ENCODE peak calls at places on chromosomes 5 and 9, in nine cellular contexts. One of them, this sample, is unnamed.

GRCh38 chr9:73869261-73869660 is 627.9 kb upstream of the RORB start:
- DNase-seq in Caco-2: no peak
- DNase-seq in stomach: peak; percentile 27
- DNase-seq in esophagus squamous epithelium: no peak
- DNase-seq in RWPE2: peak; percentile 68
- DNase-seq in psoas muscle: no peak
- DNase-seq in neural crest cell: no peak
- DNase-seq in glutamatergic neuron: no peak
- DNase-seq in A549: no peak
- DNase-seq in this sample: no peak

GRCh38 chr9:98550206-98550820 is 158.4 kb downstream of the GABBR2 start:
- DNase-seq in Caco-2: no peak
- DNase-seq in stomach: no peak
- DNase-seq in esophagus squamous epithelium: no peak
- DNase-seq in RWPE2: no peak
- DNase-seq in psoas muscle: no peak
- DNase-seq in neural crest cell: no peak
- DNase-seq in glutamatergic neuron: no peak
- DNase-seq in A549: no peak
- DNase-seq in this sample: no peak

GRCh38 chr5:40223884-40224402 is 455.8 kb upstream of the PTGER4 start:
- DNase-seq in Caco-2: no peak
- DNase-seq in stomach: no peak
- DNase-seq in esophagus squamous epithelium: no peak
- DNase-seq in RWPE2: no peak
- DNase-seq in psoas muscle: no peak
- DNase-seq in neural crest cell: no peak
- DNase-seq in glutamatergic neuron: no peak
- DNase-seq in A549: no peak
- DNase-seq in this sample: no peak

GRCh38 chr9:34501889-34502425 is 20.8 kb downstream of the ENHO start:
- DNase-seq in Caco-2: no peak
- DNase-seq in stomach: peak; percentile 61
- DNase-seq in esophagus squamous epithelium: no peak
- DNase-seq in RWPE2: no peak
- DNase-seq in psoas muscle: no peak
- DNase-seq in neural crest cell: no peak
- DNase-seq in glutamatergic neuron: no peak
- DNase-seq in A549: no peak
- DNase-seq in this sample: peak; percentile 62

GRCh38 chr9:97855486-97855875 is 2.5 kb downstream of the FOXE1 start:
- DNase-seq in Caco-2: no peak
- DNase-seq in stomach: no peak
- DNase-seq in esophagus squamous epithelium: no peak
- DNase-seq in RWPE2: no peak
- DNase-seq in psoas muscle: no peak
- DNase-seq in neural crest cell: no peak
- DNase-seq in glutamatergic neuron: no peak
- DNase-seq in A549: no peak
- DNase-seq in this sample: no peak

GRCh38 chr5:14706615-14707021 is 42.1 kb downstream of the OTULIN start:
- DNase-seq in Caco-2: no peak
- DNase-seq in stomach: no peak
- DNase-seq in esophagus squamous epithelium: no peak
- DNase-seq in RWPE2: no peak
- DNase-seq in psoas muscle: no peak
- DNase-seq in neural crest cell: no peak
- DNase-seq in glutamatergic neuron: no peak
- DNase-seq in A549: no peak
- DNase-seq in this sample: no peak

GRCh38 chr5:144028644-144029043 is 141.8 kb downstream of the YIPF5 start:
- DNase-seq in Caco-2: no peak
- DNase-seq in stomach: no peak
- DNase-seq in esophagus squamous epithelium: no peak
- DNase-seq in RWPE2: no peak
- DNase-seq in psoas muscle: no peak
- DNase-seq in neural crest cell: no peak
- DNase-seq in glutamatergic neuron: no peak
- DNase-seq in A549: no peak
- DNase-seq in this sample: peak; percentile 14

GRCh38 chr5:87845734-87846133 is 422.9 kb downstream of the TMEM161B start:
- DNase-seq in Caco-2: no peak
- DNase-seq in stomach: no peak
- DNase-seq in esophagus squamous epithelium: no peak
- DNase-seq in RWPE2: no peak
- DNase-seq in psoas muscle: no peak
- DNase-seq in neural crest cell: no peak
- DNase-seq in glutamatergic neuron: no peak
- DNase-seq in A549: no peak
- DNase-seq in this sample: no peak

GRCh38 chr9:90343360-90343759 is 299.3 kb downstream of the DIRAS2 start:
- DNase-seq in Caco-2: peak; percentile 16
- DNase-seq in stomach: no peak
- DNase-seq in esophagus squamous epithelium: no peak
- DNase-seq in RWPE2: no peak
- DNase-seq in psoas muscle: no peak
- DNase-seq in neural crest cell: no peak
- DNase-seq in glutamatergic neuron: no peak
- DNase-seq in A549: no peak
- DNase-seq in this sample: no peak

GRCh38 chr9:134469041-134469875 is 143.0 kb downstream of the RXRA start:
- DNase-seq in Caco-2: no peak
- DNase-seq in stomach: no peak
- DNase-seq in esophagus squamous epithelium: no peak
- DNase-seq in RWPE2: no peak
- DNase-seq in psoas muscle: no peak
- DNase-seq in neural crest cell: no peak
- DNase-seq in glutamatergic neuron: no peak
- DNase-seq in A549: no peak
- DNase-seq in this sample: peak; percentile 61

GRCh38 chr9:6645153-6646027 is at the start of gene GLDC:
- DNase-seq in Caco-2: peak; percentile 91
- DNase-seq in stomach: peak; percentile 61
- DNase-seq in esophagus squamous epithelium: no peak
- DNase-seq in RWPE2: peak; percentile 79
- DNase-seq in psoas muscle: peak; percentile 75
- DNase-seq in neural crest cell: peak; percentile 57
- DNase-seq in glutamatergic neuron: peak; percentile 77
- DNase-seq in A549: peak; percentile 97
- DNase-seq in this sample: peak; percentile 31

GRCh38 chr5:164481270-164481669 is 975.9 kb downstream of the MAT2B start:
- DNase-seq in Caco-2: no peak
- DNase-seq in stomach: no peak
- DNase-seq in esophagus squamous epithelium: no peak
- DNase-seq in RWPE2: no peak
- DNase-seq in psoas muscle: no peak
- DNase-seq in neural crest cell: no peak
- DNase-seq in glutamatergic neuron: no peak
- DNase-seq in A549: no peak
- DNase-seq in this sample: no peak

GRCh38 chr5:164472150-164472549 is 966.7 kb downstream of the MAT2B start:
- DNase-seq in Caco-2: no peak
- DNase-seq in stomach: no peak
- DNase-seq in esophagus squamous epithelium: no peak
- DNase-seq in RWPE2: no peak
- DNase-seq in psoas muscle: no peak
- DNase-seq in neural crest cell: no peak
- DNase-seq in glutamatergic neuron: no peak
- DNase-seq in A549: no peak
- DNase-seq in this sample: no peak

DNA sequence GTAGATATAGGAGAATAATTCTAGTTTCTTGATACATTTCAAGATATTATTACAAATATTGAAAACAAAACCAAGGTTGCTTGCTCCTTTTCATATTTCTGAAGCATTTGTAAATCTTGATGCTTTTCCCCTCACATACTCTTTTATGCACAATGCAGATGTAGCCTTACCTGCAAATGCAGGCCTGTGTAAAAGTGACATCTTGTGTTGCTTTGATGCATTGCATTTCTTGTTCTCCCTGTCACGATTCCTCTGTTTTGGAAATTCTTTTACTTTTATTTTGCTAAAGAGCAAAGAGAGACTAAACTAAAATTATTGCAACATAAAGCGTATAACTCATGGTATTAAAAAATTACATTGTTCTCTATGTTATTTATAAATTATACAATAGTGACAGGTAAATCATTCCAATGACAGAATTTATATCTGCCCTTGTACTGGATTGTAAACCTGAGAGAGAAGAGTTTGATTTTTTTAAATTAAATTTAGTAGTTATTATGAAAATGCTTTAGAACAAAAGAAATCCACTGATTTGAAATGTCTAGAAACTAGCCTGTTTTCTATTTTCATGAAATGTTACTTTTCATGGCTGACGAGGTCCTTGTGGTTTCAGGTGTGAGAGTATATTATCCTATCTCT is 970.0 kb downstream of the MAT2B start:
- DNase-seq in Caco-2: peak; percentile 19
- DNase-seq in stomach: no peak
- DNase-seq in esophagus squamous epithelium: no peak
- DNase-seq in RWPE2: no peak
- DNase-seq in psoas muscle: no peak
- DNase-seq in neural crest cell: no peak
- DNase-seq in glutamatergic neuron: no peak
- DNase-seq in A549: no peak
- DNase-seq in this sample: no peak
- TF ChIP-seq CTCF in Caco-2: peak; percentile 56
- TF ChIP-seq CTCF in stomach: no peak
- TF ChIP-seq CTCF in esophagus squamous epithelium: no peak
- TF ChIP-seq CTCF in RWPE2: peak; percentile 90
- TF ChIP-seq CTCF in psoas muscle: no peak
- TF ChIP-seq CTCF in neural crest cell: peak; percentile 69
- TF ChIP-seq CTCF in glutamatergic neuron: no peak
- TF ChIP-seq CTCF in A549: peak; percentile 38
- TF ChIP-seq CTCF in this sample: peak; percentile 53

GRCh38 chr5:42974546-42974945 is 65.6 kb downstream of the ANXA2R start:
- DNase-seq in Caco-2: no peak
- DNase-seq in stomach: no peak
- DNase-seq in esophagus squamous epithelium: no peak
- DNase-seq in RWPE2: no peak
- DNase-seq in psoas muscle: no peak
- DNase-seq in neural crest cell: no peak
- DNase-seq in glutamatergic neuron: no peak
- DNase-seq in A549: no peak
- DNase-seq in this sample: no peak

GRCh38 chr5:42965934-42966333 is 74.2 kb downstream of the ANXA2R start:
- DNase-seq in Caco-2: no peak
- DNase-seq in stomach: no peak
- DNase-seq in esophagus squamous epithelium: no peak
- DNase-seq in RWPE2: no peak
- DNase-seq in psoas muscle: no peak
- DNase-seq in neural crest cell: no peak
- DNase-seq in glutamatergic neuron: no peak
- DNase-seq in A549: no peak
- DNase-seq in this sample: no peak

GRCh38 chr5:42970636-42971559 is 69.2 kb downstream of the ANXA2R start:
- DNase-seq in Caco-2: peak; percentile 40
- DNase-seq in stomach: no peak
- DNase-seq in esophagus squamous epithelium: no peak
- DNase-seq in RWPE2: no peak
- DNase-seq in psoas muscle: peak; percentile 54
- DNase-seq in neural crest cell: no peak
- DNase-seq in glutamatergic neuron: no peak
- DNase-seq in A549: no peak
- DNase-seq in this sample: peak; percentile 71
- TF ChIP-seq CTCF in Caco-2: no peak
- TF ChIP-seq CTCF in stomach: no peak
- TF ChIP-seq CTCF in esophagus squamous epithelium: no peak
- TF ChIP-seq CTCF in RWPE2: peak; percentile 27
- TF ChIP-seq CTCF in psoas muscle: peak; percentile 9
- TF ChIP-seq CTCF in neural crest cell: no peak
- TF ChIP-seq CTCF in glutamatergic neuron: no peak
- TF ChIP-seq CTCF in A549: peak; percentile 23
- TF ChIP-seq CTCF in this sample: peak; percentile 11

DNA sequence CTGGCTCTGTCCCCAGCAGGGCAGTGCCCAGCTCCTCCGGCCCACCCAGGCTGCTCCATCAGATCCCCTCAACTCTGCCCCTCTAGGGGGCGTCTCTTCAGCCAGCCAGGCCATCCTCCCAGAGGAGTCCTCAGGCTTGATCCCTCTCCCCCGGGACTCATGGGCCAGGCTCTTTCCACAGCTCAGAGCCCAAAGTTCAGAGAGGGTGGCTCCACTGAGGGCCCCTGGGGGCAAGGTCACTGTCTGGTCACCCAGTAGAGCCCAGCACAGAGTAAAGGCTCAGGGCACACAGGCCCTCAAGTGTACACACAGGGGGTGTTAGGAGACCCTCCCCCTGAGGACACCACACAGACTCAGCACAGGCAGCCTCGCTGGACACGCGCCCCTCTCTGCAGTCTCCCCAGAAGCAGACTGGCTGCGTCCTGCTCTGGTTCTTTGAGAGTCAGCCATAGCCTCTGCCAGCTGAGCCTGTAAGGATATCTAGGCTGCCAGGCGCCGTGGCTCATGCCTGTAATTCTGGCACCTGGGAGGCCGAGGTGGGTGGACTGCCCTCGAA is 64.8 kb downstream of the PAX5 start:
- DNase-seq in Caco-2: no peak
- DNase-seq in stomach: no peak
- DNase-seq in esophagus squamous epithelium: no peak
- DNase-seq in RWPE2: no peak
- DNase-seq in psoas muscle: no peak
- DNase-seq in neural crest cell: no peak
- DNase-seq in glutamatergic neuron: no peak
- DNase-seq in A549: no peak
- DNase-seq in this sample: no peak
- TF ChIP-seq CTCF in Caco-2: peak; percentile 6
- TF ChIP-seq CTCF in stomach: no peak
- TF ChIP-seq CTCF in esophagus squamous epithelium: no peak
- TF ChIP-seq CTCF in RWPE2: no peak
- TF ChIP-seq CTCF in psoas muscle: no peak
- TF ChIP-seq CTCF in neural crest cell: no peak
- TF ChIP-seq CTCF in glutamatergic neuron: no peak
- TF ChIP-seq CTCF in A549: no peak
- TF ChIP-seq CTCF in this sample: no peak

GRCh38 chr9:81852820-81853219 is 75.4 kb upstream of the SPATA31D4 start:
- DNase-seq in Caco-2: no peak
- DNase-seq in stomach: no peak
- DNase-seq in esophagus squamous epithelium: no peak
- DNase-seq in RWPE2: no peak
- DNase-seq in psoas muscle: no peak
- DNase-seq in neural crest cell: no peak
- DNase-seq in glutamatergic neuron: no peak
- DNase-seq in A549: no peak
- DNase-seq in this sample: no peak

GRCh38 chr9:81847181-81847915 is 80.9 kb upstream of the SPATA31D4 start:
- DNase-seq in Caco-2: no peak
- DNase-seq in stomach: no peak
- DNase-seq in esophagus squamous epithelium: no peak
- DNase-seq in RWPE2: no peak
- DNase-seq in psoas muscle: no peak
- DNase-seq in neural crest cell: no peak
- DNase-seq in glutamatergic neuron: no peak
- DNase-seq in A549: no peak
- DNase-seq in this sample: no peak

GRCh38 chr9:81849631-81850259 is 78.5 kb upstream of the SPATA31D4 start:
- DNase-seq in Caco-2: no peak
- DNase-seq in stomach: no peak
- DNase-seq in esophagus squamous epithelium: no peak
- DNase-seq in RWPE2: no peak
- DNase-seq in psoas muscle: no peak
- DNase-seq in neural crest cell: no peak
- DNase-seq in glutamatergic neuron: no peak
- DNase-seq in A549: no peak
- DNase-seq in this sample: no peak

GRCh38 chr9:81848472-81848871 is 79.8 kb upstream of the SPATA31D4 start:
- DNase-seq in Caco-2: no peak
- DNase-seq in stomach: no peak
- DNase-seq in esophagus squamous epithelium: no peak
- DNase-seq in RWPE2: no peak
- DNase-seq in psoas muscle: no peak
- DNase-seq in neural crest cell: no peak
- DNase-seq in glutamatergic neuron: no peak
- DNase-seq in A549: no peak
- DNase-seq in this sample: no peak

GRCh38 chr9:81851340-81851739 is 76.9 kb upstream of the SPATA31D4 start:
- DNase-seq in Caco-2: no peak
- DNase-seq in stomach: no peak
- DNase-seq in esophagus squamous epithelium: no peak
- DNase-seq in RWPE2: no peak
- DNase-seq in psoas muscle: no peak
- DNase-seq in neural crest cell: no peak
- DNase-seq in glutamatergic neuron: no peak
- DNase-seq in A549: no peak
- DNase-seq in this sample: no peak
- TF ChIP-seq CTCF in Caco-2: no peak
- TF ChIP-seq CTCF in stomach: no peak
- TF ChIP-seq CTCF in esophagus squamous epithelium: no peak
- TF ChIP-seq CTCF in RWPE2: no peak
- TF ChIP-seq CTCF in psoas muscle: no peak
- TF ChIP-seq CTCF in neural crest cell: no peak
- TF ChIP-seq CTCF in glutamatergic neuron: no peak
- TF ChIP-seq CTCF in A549: no peak
- TF ChIP-seq CTCF in this sample: no peak